ENCODE peak calls at places on chromosome 1, in four cellular contexts. One of them, this sample, is unnamed. For H3K27me3, the result is how much of the 10 kb centered on the place peaks cover.

GRCh38 chr1:36397083-36397377 is 678 bp downstream of the LSM10 start:
- DNase-seq in hepatocyte: no peak
- DNase-seq in HCT116: no peak
- DNase-seq in cardiac muscle cell: no peak
- DNase-seq in this sample: no peak

GRCh38 chr1:171432473-171432872 is 52.9 kb upstream of the PRRC2C start:
- DNase-seq in HCT116: no peak
- DNase-seq in hepatocyte: no peak
- DNase-seq in cardiac muscle cell: no peak
- DNase-seq in this sample: no peak

GRCh38 chr1:187047298-187047697 is 218.5 kb downstream of the PLA2G4A start:
- DNase-seq in HCT116: no peak
- DNase-seq in hepatocyte: no peak
- DNase-seq in cardiac muscle cell: no peak
- DNase-seq in this sample: peak

GRCh38 chr1:110174961-110175360 is 24.7 kb downstream of the SLC6A17 start:
- DNase-seq in HCT116: no peak
- DNase-seq in hepatocyte: no peak
- DNase-seq in cardiac muscle cell: no peak
- DNase-seq in this sample: no peak

GRCh38 chr1:155052412-155053400 is 1.6 kb downstream of the ADAM15 start:
- DNase-seq in cardiac muscle cell: no peak
- DNase-seq in hepatocyte: no peak
- DNase-seq in HCT116: no peak
- DNase-seq in this sample: no peak

GRCh38 chr1:51567653-51568052 is 48.6 kb upstream of the EPS15 start:
- DNase-seq in hepatocyte: no peak
- DNase-seq in cardiac muscle cell: no peak
- DNase-seq in HCT116: no peak
- DNase-seq in this sample: no peak

GRCh38 chr1:165910764-165911421 is 83.5 kb downstream of the UCK2 start:
- DNase-seq in hepatocyte: peak
- DNase-seq in cardiac muscle cell: no peak
- DNase-seq in HCT116: no peak
- DNase-seq in this sample: no peak

GRCh38 chr1:201136696-201137392 is 9.9 kb upstream of the ASCL5 start:
- DNase-seq in cardiac muscle cell: no peak
- DNase-seq in hepatocyte: no peak
- DNase-seq in HCT116: no peak
- DNase-seq in this sample: no peak

GRCh38 chr1:154398141-154398540 is 7.0 kb upstream of the IL6R start:
- DNase-seq in HCT116: no peak
- DNase-seq in hepatocyte: no peak
- DNase-seq in cardiac muscle cell: no peak
- DNase-seq in this sample: no peak

GRCh38 chr1:11058595-11059165 is 1.1 kb downstream of the SRM start:
- DNase-seq in cardiac muscle cell: no peak
- DNase-seq in hepatocyte: no peak
- DNase-seq in HCT116: no peak
- DNase-seq in this sample: no peak

GRCh38 chr1:58896211-58897183 is 112.7 kb upstream of the JUN start:
- DNase-seq in hepatocyte: peak
- DNase-seq in cardiac muscle cell: no peak
- DNase-seq in HCT116: no peak
- DNase-seq in this sample: no peak

GRCh38 chr1:44417351-44418021 is 12.4 kb downstream of the RNF220 start:
- DNase-seq in HCT116: no peak
- DNase-seq in cardiac muscle cell: peak
- DNase-seq in hepatocyte: peak
- DNase-seq in this sample: no peak

GRCh38 chr1:182299728-182300581 is 91.6 kb downstream of the GLUL start:
- DNase-seq in hepatocyte: peak
- DNase-seq in cardiac muscle cell: no peak
- DNase-seq in HCT116: no peak
- DNase-seq in this sample: no peak

GRCh38 chr1:224851850-224852261 is 77.6 kb upstream of the DNAH14 start:
- DNase-seq in HCT116: no peak
- DNase-seq in hepatocyte: no peak
- DNase-seq in cardiac muscle cell: no peak
- DNase-seq in this sample: no peak

GRCh38 chr1:85259866-85260345 is 444 bp upstream of the C1orf52 start:
- DNase-seq in HCT116: no peak
- DNase-seq in hepatocyte: no peak
- DNase-seq in cardiac muscle cell: no peak
- DNase-seq in this sample: no peak
- H3K27ac ChIP-seq in HCT116: no peak
- H3K27ac ChIP-seq in hepatocyte: peak
- H3K27ac ChIP-seq in cardiac muscle cell: no peak
- H3K27ac ChIP-seq in this sample: no peak

GRCh38 chr1:109056064-109056463 is 14.2 kb upstream of the WDR47 start:
- DNase-seq in hepatocyte: no peak
- DNase-seq in cardiac muscle cell: no peak
- DNase-seq in HCT116: no peak
- DNase-seq in this sample: no peak
- H3K27me3 ChIP-seq in hepatocyte: under half
- H3K27me3 ChIP-seq in cardiac muscle cell: under half
- H3K27me3 ChIP-seq in HCT116: under half
- H3K27me3 ChIP-seq in this sample: under half

DNA sequence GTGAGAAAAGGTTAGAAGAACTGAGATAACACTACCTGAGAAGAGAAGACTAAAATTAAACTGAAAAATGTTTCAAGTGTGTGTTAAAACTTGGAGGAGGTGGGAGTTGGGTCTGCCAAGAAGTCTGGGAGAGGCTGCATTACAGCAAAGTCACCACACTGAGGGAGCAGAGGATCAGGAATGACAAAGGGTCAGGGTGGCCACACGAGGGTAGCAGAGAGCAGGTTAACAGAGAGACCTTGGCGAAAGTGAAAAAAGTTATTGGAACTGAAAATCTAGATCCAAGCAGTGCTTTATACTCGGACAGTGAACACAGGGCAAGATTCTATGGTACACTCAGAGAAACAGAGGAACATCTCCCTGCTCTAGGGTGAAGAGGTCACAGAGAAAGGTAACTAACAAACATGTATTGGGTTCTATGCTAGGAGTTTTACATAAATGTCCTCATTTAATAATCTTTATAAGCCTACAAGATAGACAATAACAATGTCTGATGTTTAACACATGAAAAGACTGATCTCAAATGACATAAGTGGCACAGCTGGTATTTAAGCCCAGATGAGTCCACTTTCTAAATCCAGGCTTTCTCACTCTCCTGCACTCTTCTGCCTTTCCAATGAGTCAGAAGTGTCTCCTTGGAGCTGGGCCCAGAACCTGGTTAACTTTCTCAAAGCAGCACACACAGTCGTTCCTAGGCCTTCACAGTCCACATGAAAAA is 10.3 kb upstream of the CADM3 start:
- DNase-seq in HCT116: peak
- DNase-seq in hepatocyte: peak
- DNase-seq in cardiac muscle cell: peak
- DNase-seq in this sample: no peak
- H3K27ac ChIP-seq in HCT116: no peak
- H3K27ac ChIP-seq in hepatocyte: peak
- H3K27ac ChIP-seq in cardiac muscle cell: no peak
- H3K27ac ChIP-seq in this sample: no peak

GRCh38 chr1:3174487-3175247 is 105.7 kb downstream of the PRDM16 start:
- DNase-seq in cardiac muscle cell: peak
- DNase-seq in hepatocyte: no peak
- DNase-seq in HCT116: no peak
- DNase-seq in this sample: no peak

GRCh38 chr1:3178279-3178678 is 109.3 kb downstream of the PRDM16 start:
- DNase-seq in HCT116: no peak
- DNase-seq in cardiac muscle cell: no peak
- DNase-seq in hepatocyte: no peak
- DNase-seq in this sample: no peak

GRCh38 chr1:3175486-3175885 is 106.5 kb downstream of the PRDM16 start:
- DNase-seq in HCT116: no peak
- DNase-seq in hepatocyte: no peak
- DNase-seq in cardiac muscle cell: no peak
- DNase-seq in this sample: no peak

GRCh38 chr1:3176028-3176427 is 107.0 kb downstream of the PRDM16 start:
- DNase-seq in hepatocyte: no peak
- DNase-seq in cardiac muscle cell: no peak
- DNase-seq in HCT116: no peak
- DNase-seq in this sample: no peak

DNA sequence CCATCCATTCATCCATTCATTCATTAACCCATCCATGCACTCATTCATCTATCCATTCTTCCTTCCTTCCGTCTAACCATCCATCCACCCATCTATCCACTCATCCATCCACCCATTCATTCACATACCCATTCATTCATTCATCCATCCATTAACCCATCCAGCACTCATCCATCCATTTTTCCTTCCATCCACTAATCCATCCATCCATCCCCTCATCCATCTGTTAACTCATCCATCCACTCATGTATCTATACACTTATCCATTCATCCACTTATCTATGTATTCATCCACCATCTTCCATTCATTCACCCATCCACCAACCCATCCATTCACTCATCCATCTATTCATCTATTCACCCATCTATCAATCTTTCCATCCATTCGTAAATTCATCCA is 107.8 kb downstream of the PRDM16 start:
- DNase-seq in HCT116: no peak
- DNase-seq in cardiac muscle cell: no peak
- DNase-seq in hepatocyte: no peak
- DNase-seq in this sample: no peak
- H3K27me3 ChIP-seq in HCT116: under half
- H3K27me3 ChIP-seq in cardiac muscle cell: under half
- H3K27me3 ChIP-seq in hepatocyte: under half
- H3K27me3 ChIP-seq in this sample: under half

DNA sequence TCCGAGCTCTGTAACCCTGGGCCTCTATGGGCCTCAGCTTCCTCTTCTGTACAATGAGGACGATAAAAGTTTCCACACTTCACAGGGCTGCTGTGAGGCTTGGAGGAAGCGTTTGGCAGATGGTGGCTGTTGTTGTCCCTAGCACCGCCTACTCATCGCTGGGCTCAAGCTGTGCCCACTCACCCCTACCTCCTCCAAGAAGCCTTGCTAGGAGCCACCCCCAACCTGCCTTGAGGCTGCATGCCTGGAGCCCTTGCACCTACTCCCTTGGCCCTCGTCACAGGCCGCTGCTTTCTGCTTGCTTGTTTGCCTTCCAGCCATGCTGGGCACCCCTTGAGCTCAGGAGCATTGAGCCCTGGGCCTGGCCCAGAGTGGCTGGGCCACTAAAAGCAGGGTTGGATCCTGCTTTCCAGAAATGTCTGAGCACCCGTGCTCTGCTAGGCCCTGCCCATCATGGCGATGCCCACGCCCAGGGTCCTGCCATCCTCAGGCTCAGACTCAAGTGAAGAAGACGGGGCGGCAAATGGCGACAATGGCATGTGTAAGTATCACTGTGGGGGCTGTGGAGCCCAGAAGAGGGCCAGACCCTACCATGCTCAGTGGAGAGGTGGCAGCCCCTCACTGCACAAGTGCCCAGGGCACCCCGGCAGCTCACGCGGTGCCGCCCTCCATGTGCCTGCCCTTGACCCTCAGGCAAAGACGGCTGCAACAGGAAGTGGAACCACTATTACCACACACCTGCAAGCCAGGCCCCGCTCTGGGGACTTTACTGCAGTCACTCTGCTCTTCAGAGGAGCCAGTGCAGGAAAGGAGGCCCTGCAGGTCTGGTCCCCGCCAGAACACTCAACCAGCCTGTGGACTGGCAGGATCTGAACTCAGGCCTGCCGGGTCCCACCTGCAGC is 9.5 kb downstream of the SH3BGRL3 start:
- DNase-seq in cardiac muscle cell: no peak
- DNase-seq in hepatocyte: no peak
- DNase-seq in HCT116: no peak
- DNase-seq in this sample: no peak
- H3K27ac ChIP-seq in cardiac muscle cell: no peak
- H3K27ac ChIP-seq in hepatocyte: no peak
- H3K27ac ChIP-seq in HCT116: no peak
- H3K27ac ChIP-seq in this sample: no peak

GRCh38 chr1:205545001-205545919 is 40.8 kb downstream of the CDK18 start:
- DNase-seq in cardiac muscle cell: no peak
- DNase-seq in hepatocyte: no peak
- DNase-seq in HCT116: no peak
- DNase-seq in this sample: no peak
- H3K27me3 ChIP-seq in cardiac muscle cell: under half
- H3K27me3 ChIP-seq in hepatocyte: under half
- H3K27me3 ChIP-seq in HCT116: under half
- H3K27me3 ChIP-seq in this sample: under half

GRCh38 chr1:116807871-116808450 is 53.7 kb downstream of the CD2 start:
- DNase-seq in cardiac muscle cell: no peak
- DNase-seq in hepatocyte: no peak
- DNase-seq in HCT116: no peak
- DNase-seq in this sample: no peak
- H3K27ac ChIP-seq in cardiac muscle cell: no peak
- H3K27ac ChIP-seq in hepatocyte: no peak
- H3K27ac ChIP-seq in HCT116: no peak
- H3K27ac ChIP-seq in this sample: no peak

This sample was measured in iPS DF 6.9.